ENCODE peak calls at places on chromosomes 7 and 10, in eight cellular contexts. W is substantia nigra; O is Peyer's patch; S is lung; Y is thyroid gland; X is tibial nerve; A is CD8-positive, alpha-beta memory T cell; G is esophagus squamous epithelium. H is an unnamed sample.

GRCh38 chr7:84792232-84792882 is 394.5 kb downstream of the SEMA3D start:
- DNase-seq in Y (no peak), G (no peak), A (no peak), W (no peak), S (no peak), X (no peak), O (no peak), H (no peak)

GRCh38 chr10:17453035-17453376 is 1.4 kb downstream of the ST8SIA6 start:
- DNase-seq in G (no peak), W (no peak), S (no peak), O (no peak), Y (no peak), X (no peak), A (no peak), H (no peak)

GRCh38 chr7:68125173-68125572 is 1128.5 kb downstream of the TYW1 start:
- DNase-seq in G (no peak), X (no peak), Y (peak; percentile 77), A (no peak), W (no peak), O (no peak), S (peak; percentile 46), H (no peak)

GRCh38 chr10:124150807-124151417 is 57.5 kb upstream of the CHST15 start:
- DNase-seq in A (no peak), W (no peak), G (no peak), S (no peak), Y (no peak), X (no peak), O (no peak), H (no peak)

GRCh38 chr10:132020456-132020855 is 38.7 kb upstream of the BNIP3 start:
- DNase-seq in Y (no peak), O (no peak), S (no peak), A (no peak), G (no peak), X (no peak), W (no peak), H (no peak)

GRCh38 chr10:451021-451471 is 238.4 kb downstream of the DIP2C start:
- DNase-seq in S (no peak), X (no peak), G (no peak), Y (peak; percentile 45), A (peak; percentile 42), W (no peak), O (no peak), H (peak; percentile 51)

GRCh38 chr10:4217653-4218052 is 432.6 kb upstream of the KLF6 start:
- DNase-seq in W (no peak), X (no peak), G (no peak), A (no peak), O (no peak), Y (no peak), S (no peak), H (no peak)

GRCh38 chr7:138278601-138279000 is 181.5 kb upstream of the TRIM24 start:
- DNase-seq in G (no peak), S (no peak), X (no peak), Y (no peak), W (no peak), O (no peak), A (no peak), H (no peak)

GRCh38 chr7:82294258-82294855 is 149.2 kb downstream of the CACNA2D1 start:
- DNase-seq in Y (no peak), G (no peak), W (no peak), X (no peak), A (no peak), O (no peak), S (no peak), H (no peak)

GRCh38 chr7:91850455-91850854 is 30.0 kb downstream of the MTERF1 start:
- DNase-seq in G (no peak), W (no peak), S (no peak), X (no peak), Y (no peak), A (no peak), O (no peak), H (no peak)

GRCh38 chr10:7107287-7107686 is 303.5 kb downstream of the SFMBT2 start:
- DNase-seq in Y (no peak), W (no peak), X (no peak), G (no peak), A (no peak), O (no peak), S (no peak), H (no peak)

GRCh38 chr10:4079796-4080195 is 294.8 kb upstream of the KLF6 start:
- DNase-seq in Y (no peak), A (no peak), S (no peak), O (no peak), X (no peak), W (no peak), G (no peak), H (no peak)

GRCh38 chr7:153886121-153886505 is 166.1 kb upstream of the DPP6 start:
- DNase-seq in S (no peak), X (no peak), Y (peak; percentile 55), O (no peak), A (no peak), W (no peak), G (no peak), H (no peak)

GRCh38 chr10:17607603-17608332 is 9.4 kb downstream of the HACD1 start:
- DNase-seq in W (no peak), O (no peak), A (no peak), X (no peak), Y (no peak), G (no peak), S (no peak), H (no peak)

GRCh38 chr7:8322667-8323066 is 60.7 kb upstream of the ICA1 start:
- DNase-seq in Y (no peak), S (no peak), W (no peak), O (no peak), X (no peak), A (no peak), G (no peak), H (no peak)

GRCh38 chr7:36079446-36080025 is 73.5 kb upstream of the EEPD1 start:
- DNase-seq in Y (no peak), G (no peak), A (no peak), X (no peak), S (no peak), W (no peak), O (peak; percentile 61), H (no peak)

GRCh38 chr7:70143089-70144044 is 545.1 kb downstream of the AUTS2 start:
- DNase-seq in S (no peak), X (no peak), A (no peak), Y (no peak), W (no peak), G (no peak), O (no peak), H (no peak)

GRCh38 chr10:125684583-125684982 is 1.6 kb upstream of the TEX36 start:
- DNase-seq in W (no peak), X (no peak), O (no peak), G (no peak), Y (no peak), A (no peak), S (no peak), H (no peak)

DNA sequence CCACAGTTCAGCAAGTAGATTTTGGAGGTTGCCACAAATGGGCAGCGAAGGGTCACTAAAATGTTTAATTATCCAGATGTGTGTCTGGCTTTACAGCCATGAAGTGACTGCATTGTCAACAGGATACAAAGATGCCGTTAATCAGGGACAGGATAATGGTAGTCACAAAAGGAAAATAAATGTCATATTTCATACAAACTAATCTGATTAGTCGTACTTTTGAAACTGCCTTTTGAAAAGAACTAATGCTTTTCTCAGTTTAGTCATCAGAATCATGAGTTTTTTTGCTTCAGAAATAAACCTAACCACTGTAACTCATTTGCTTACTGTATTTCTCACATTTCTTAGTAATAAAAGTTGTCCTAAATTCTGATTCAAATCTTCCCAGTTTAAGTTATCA is 22.2 kb upstream of the WNT16 start:
- DNase-seq in X (no peak), Y (no peak), G (no peak), W (no peak), A (no peak), O (no peak), S (no peak), H (no peak)
- H3K27ac ChIP-seq in X (no peak overlapping the region), Y (no peak overlapping the region), G (no peak overlapping the region), W (no peak overlapping the region), A (no peak overlapping the region), O (no peak overlapping the region), S (no peak overlapping the region), H (no peak overlapping the region)

GRCh38 chr10:103928784-103929183 is 10.8 kb upstream of the STN1 start:
- DNase-seq in S (no peak), Y (no peak), O (no peak), A (no peak), X (no peak), G (no peak), W (no peak), H (no peak)

GRCh38 chr10:103931603-103932002 is 13.6 kb upstream of the STN1 start:
- DNase-seq in W (no peak), X (no peak), Y (no peak), O (no peak), A (no peak), S (no peak), G (no peak), H (no peak)

GRCh38 chr10:103930881-103931280 is 12.9 kb upstream of the STN1 start:
- DNase-seq in X (no peak), W (no peak), Y (no peak), S (no peak), O (no peak), G (no peak), A (no peak), H (no peak)

GRCh38 chr10:103929396-103929921 is 11.5 kb upstream of the STN1 start:
- DNase-seq in A (no peak), Y (no peak), O (no peak), X (no peak), S (no peak), W (no peak), G (no peak), H (no peak)

GRCh38 chr10:103930449-103930848 is 12.5 kb upstream of the STN1 start:
- DNase-seq in S (no peak), G (no peak), O (no peak), X (no peak), A (no peak), W (no peak), Y (no peak), H (no peak)
- H3K27ac ChIP-seq in S (no peak overlapping the region), G (no peak overlapping the region), O (no peak overlapping the region), X (no peak overlapping the region), A (no peak overlapping the region), W (no peak overlapping the region), Y (no peak overlapping the region), H (no peak overlapping the region)

GRCh38 chr7:55099086-55099831 is 80.4 kb downstream of the EGFR start:
- DNase-seq in G (no peak), W (no peak), S (no peak), X (peak; percentile 28), O (no peak), Y (no peak), A (no peak), H (no peak)
- H3K27ac ChIP-seq in G (peak overlapping the region; percentile 52), W (peak overlapping the region; percentile 37), S (no peak overlapping the region), X (peak overlapping the region; percentile 83), O (peak overlapping the region; percentile 12), Y (peak overlapping the region; percentile 14), A (no peak overlapping the region), H (no peak overlapping the region)

GRCh38 chr7:107450970-107451369 is 18.9 kb upstream of the GPR22 start:
- DNase-seq in X (no peak), A (no peak), S (no peak), O (no peak), G (no peak), Y (no peak), W (no peak), H (no peak)

DNA sequence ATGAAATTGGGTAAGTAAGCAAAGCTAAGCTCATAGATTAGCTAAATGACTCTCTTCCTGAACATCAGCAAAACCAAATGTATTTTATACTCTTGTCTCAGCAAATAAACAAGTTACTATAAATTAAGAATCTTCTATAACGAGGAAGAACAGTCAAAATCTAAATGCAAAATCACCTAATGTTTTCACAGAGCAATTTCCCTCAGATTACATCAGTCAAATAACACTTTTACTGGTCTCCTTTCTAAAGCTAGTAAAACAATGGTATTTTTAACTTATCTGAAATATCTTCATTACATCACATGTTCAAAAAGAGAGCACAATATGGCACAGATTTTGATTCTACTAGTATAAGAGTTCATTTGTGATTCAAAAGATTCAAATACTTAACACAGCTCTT is 16.5 kb upstream of the GPR22 start:
- DNase-seq in G (no peak), Y (no peak), S (no peak), X (no peak), A (no peak), O (no peak), W (no peak), H (no peak)
- H3K27ac ChIP-seq in G (no peak overlapping the region), Y (no peak overlapping the region), S (no peak overlapping the region), X (no peak overlapping the region), A (no peak overlapping the region), O (no peak overlapping the region), W (no peak overlapping the region), H (no peak overlapping the region)

H was measured in CD8-positive, alpha-beta T cell.